ENCODE peak calls at places on chromosome 19, in five cellular contexts. One of them, this sample, is unnamed.

GRCh38 chr19:33177417-33177976 is 16.6 kb upstream of the LRP3 start:
- DNase-seq in AG09319: no peak
- DNase-seq in CD8-positive, alpha-beta memory T cell: no peak
- DNase-seq in retina: no peak
- DNase-seq in AML-193: no peak
- DNase-seq in this sample: no peak

GRCh38 chr19:1513492-1514294 is 874 bp upstream of the ADAMTSL5 start:
- DNase-seq in AG09319: peak; percentile 30
- DNase-seq in CD8-positive, alpha-beta memory T cell: peak; percentile 55
- DNase-seq in retina: no peak
- DNase-seq in AML-193: peak; percentile 16
- DNase-seq in this sample: peak; percentile 21

GRCh38 chr19:49165111-49165750 is 7.6 kb downstream of the TRPM4 start:
- DNase-seq in AG09319: no peak
- DNase-seq in CD8-positive, alpha-beta memory T cell: no peak
- DNase-seq in retina: no peak
- DNase-seq in AML-193: no peak
- DNase-seq in this sample: no peak

GRCh38 chr19:49677232-49677881 is at the start of gene PRMT1:
- DNase-seq in AG09319: no peak
- DNase-seq in CD8-positive, alpha-beta memory T cell: peak; percentile 62
- DNase-seq in retina: no peak
- DNase-seq in AML-193: no peak
- DNase-seq in this sample: peak; percentile 20

GRCh38 chr19:3494559-3494958 is 5.9 kb downstream of the DOHH start:
- DNase-seq in AG09319: no peak
- DNase-seq in CD8-positive, alpha-beta memory T cell: no peak
- DNase-seq in retina: no peak
- DNase-seq in AML-193: no peak
- DNase-seq in this sample: no peak

GRCh38 chr19:32351807-32352630 is 6.6 kb downstream of the ZNF507 start:
- DNase-seq in AG09319: no peak
- DNase-seq in CD8-positive, alpha-beta memory T cell: no peak
- DNase-seq in retina: no peak
- DNase-seq in AML-193: peak; percentile 66
- DNase-seq in this sample: peak; percentile 74

GRCh38 chr19:19285723-19286122 is 12.6 kb upstream of the TM6SF2 start:
- DNase-seq in AG09319: no peak
- DNase-seq in CD8-positive, alpha-beta memory T cell: no peak
- DNase-seq in retina: no peak
- DNase-seq in AML-193: no peak
- DNase-seq in this sample: no peak

GRCh38 chr19:48968179-48968661 is 3.1 kb downstream of the FTL start:
- DNase-seq in AG09319: no peak
- DNase-seq in CD8-positive, alpha-beta memory T cell: no peak
- DNase-seq in retina: no peak
- DNase-seq in AML-193: no peak
- DNase-seq in this sample: no peak

GRCh38 chr19:4386038-4386782 is 14.1 kb downstream of the SH3GL1 start:
- DNase-seq in AG09319: no peak
- DNase-seq in CD8-positive, alpha-beta memory T cell: no peak
- DNase-seq in retina: no peak
- DNase-seq in AML-193: no peak
- DNase-seq in this sample: no peak

GRCh38 chr19:41302624-41303351 is 7.2 kb upstream of the CCDC97 start:
- DNase-seq in AG09319: no peak
- DNase-seq in CD8-positive, alpha-beta memory T cell: peak; percentile 84
- DNase-seq in retina: no peak
- DNase-seq in AML-193: no peak
- DNase-seq in this sample: no peak

GRCh38 chr19:49911381-49912145 is 14.9 kb upstream of the IL4I1 start:
- DNase-seq in AG09319: no peak
- DNase-seq in CD8-positive, alpha-beta memory T cell: no peak
- DNase-seq in retina: no peak
- DNase-seq in AML-193: peak; percentile 38
- DNase-seq in this sample: peak; percentile 42

GRCh38 chr19:33406521-33407139 is 33.1 kb downstream of the CEBPG start:
- DNase-seq in AG09319: no peak
- DNase-seq in CD8-positive, alpha-beta memory T cell: peak; percentile 47
- DNase-seq in retina: peak; percentile 93
- DNase-seq in AML-193: peak; percentile 32
- DNase-seq in this sample: peak; percentile 22

GRCh38 chr19:46475976-46476375 is 4.6 kb upstream of the PNMA8A start:
- DNase-seq in AG09319: no peak
- DNase-seq in CD8-positive, alpha-beta memory T cell: no peak
- DNase-seq in retina: no peak
- DNase-seq in AML-193: no peak
- DNase-seq in this sample: peak; percentile 51

GRCh38 chr19:31312004-31312403 is 37.2 kb downstream of the TSHZ3 start:
- DNase-seq in AG09319: peak; percentile 50
- DNase-seq in CD8-positive, alpha-beta memory T cell: no peak
- DNase-seq in retina: no peak
- DNase-seq in AML-193: peak; percentile 25
- DNase-seq in this sample: peak; percentile 94

GRCh38 chr19:3494051-3494450 is 6.4 kb downstream of the DOHH start:
- DNase-seq in AG09319: no peak
- DNase-seq in CD8-positive, alpha-beta memory T cell: no peak
- DNase-seq in retina: no peak
- DNase-seq in AML-193: no peak
- DNase-seq in this sample: no peak

GRCh38 chr19:29113838-29114237 is 99.1 kb downstream of the UQCRFS1 start:
- DNase-seq in AG09319: no peak
- DNase-seq in CD8-positive, alpha-beta memory T cell: no peak
- DNase-seq in retina: no peak
- DNase-seq in AML-193: no peak
- DNase-seq in this sample: no peak

GRCh38 chr19:48928164-48929005 is 5.1 kb upstream of the DHDH start:
- DNase-seq in AG09319: peak; percentile 10
- DNase-seq in CD8-positive, alpha-beta memory T cell: no peak
- DNase-seq in retina: no peak
- DNase-seq in AML-193: no peak
- DNase-seq in this sample: no peak

GRCh38 chr19:10544242-10544752 is 593 bp downstream of the ATG4D start:
- DNase-seq in AG09319: no peak
- DNase-seq in CD8-positive, alpha-beta memory T cell: no peak
- DNase-seq in retina: no peak
- DNase-seq in AML-193: no peak
- DNase-seq in this sample: no peak

GRCh38 chr19:54297759-54298305 is 15.1 kb downstream of the LILRA5 start:
- DNase-seq in AG09319: no peak
- DNase-seq in CD8-positive, alpha-beta memory T cell: no peak
- DNase-seq in retina: no peak
- DNase-seq in AML-193: peak; percentile 30
- DNase-seq in this sample: peak; percentile 5

GRCh38 chr19:38650180-38650775 is 2.8 kb downstream of the ACTN4 start:
- DNase-seq in AG09319: no peak
- DNase-seq in CD8-positive, alpha-beta memory T cell: no peak
- DNase-seq in retina: no peak
- DNase-seq in AML-193: no peak
- DNase-seq in this sample: no peak

GRCh38 chr19:45496349-45496953 is 396 bp downstream of the RTN2 start:
- DNase-seq in AG09319: no peak
- DNase-seq in CD8-positive, alpha-beta memory T cell: peak; percentile 38
- DNase-seq in retina: peak; percentile 83
- DNase-seq in AML-193: no peak
- DNase-seq in this sample: no peak

GRCh38 chr19:19077103-19077502 is 13.3 kb downstream of the SLC25A42 start:
- DNase-seq in AG09319: no peak
- DNase-seq in CD8-positive, alpha-beta memory T cell: no peak
- DNase-seq in retina: no peak
- DNase-seq in AML-193: no peak
- DNase-seq in this sample: no peak

GRCh38 chr19:6091771-6092291 is 18.5 kb downstream of the RFX2 start:
- DNase-seq in AG09319: no peak
- DNase-seq in CD8-positive, alpha-beta memory T cell: no peak
- DNase-seq in retina: no peak
- DNase-seq in AML-193: no peak
- DNase-seq in this sample: peak; percentile 62

GRCh38 chr19:18280247-18281081 is 958 bp downstream of the JUND start:
- DNase-seq in AG09319: peak; percentile 59
- DNase-seq in CD8-positive, alpha-beta memory T cell: peak; percentile 88
- DNase-seq in retina: peak; percentile 92
- DNase-seq in AML-193: peak; percentile 60
- DNase-seq in this sample: peak; percentile 73

GRCh38 chr19:36169084-36169760 is 17.0 kb upstream of the COX7A1 start:
- DNase-seq in AG09319: no peak
- DNase-seq in CD8-positive, alpha-beta memory T cell: no peak
- DNase-seq in retina: no peak
- DNase-seq in AML-193: no peak
- DNase-seq in this sample: no peak

GRCh38 chr19:1624458-1624857 is 19.2 kb upstream of the UQCR11 start:
- DNase-seq in AG09319: no peak
- DNase-seq in CD8-positive, alpha-beta memory T cell: peak; percentile 15
- DNase-seq in retina: peak; percentile 62
- DNase-seq in AML-193: no peak
- DNase-seq in this sample: peak; percentile 49

This sample was measured in iris pigment epithelial cell.